ENCODE peak calls at places on chromosome 7, in eight cellular contexts. B is thyroid gland; D is CD4-positive, CD25-positive, alpha-beta regulatory T cell; I is cardiac muscle cell; R is endodermal cell; Y is CD4-positive, alpha-beta memory T cell; W is psoas muscle; M is heart left ventricle. Z is an unnamed sample.

GRCh38 chr7:142795339-142795863 is 24.6 kb downstream of the PRSS2 start:
- DNase-seq in B (no peak), R (peak; percentile 83), Y (peak; percentile 70), W (no peak), D (peak; percentile 62), I (no peak), M (no peak), Z (no peak)

GRCh38 chr7:1263391-1263951 is 30.8 kb downstream of the UNCX start:
- DNase-seq in B (no peak), I (no peak), W (peak; percentile 3), M (no peak), Y (no peak), D (no peak), R (no peak), Z (no peak)

GRCh38 chr7:88111136-88111748 is 108.6 kb downstream of the SRI start:
- DNase-seq in M (no peak), R (no peak), I (peak; percentile 21), Y (peak; percentile 26), W (no peak), D (no peak), B (no peak), Z (no peak)

GRCh38 chr7:140655511-140656408 is 15.1 kb upstream of the DENND2A start:
- DNase-seq in Y (no peak), R (no peak), M (no peak), I (no peak), W (no peak), D (no peak), B (no peak), Z (no peak)

GRCh38 chr7:132509667-132510066 is 66.6 kb downstream of the PLXNA4 start:
- DNase-seq in W (no peak), B (no peak), R (no peak), Y (no peak), I (no peak), D (no peak), M (no peak), Z (no peak)

GRCh38 chr7:57354195-57354594 is 95.8 kb upstream of the ZNF716 start:
- DNase-seq in R (no peak), Y (no peak), D (no peak), B (no peak), W (no peak), M (no peak), I (no peak), Z (no peak)

GRCh38 chr7:77649950-77650349 is 46.3 kb upstream of the RSBN1L start:
- DNase-seq in R (no peak), W (no peak), M (no peak), Y (no peak), D (no peak), B (no peak), I (peak; percentile 23), Z (no peak)

GRCh38 chr7:27689045-27689877 is 26.6 kb upstream of the HIBADH start:
- DNase-seq in D (no peak), M (no peak), I (peak; percentile 5), R (peak; percentile 80), B (no peak), W (no peak), Y (peak; percentile 2), Z (peak; percentile 43)

GRCh38 chr7:155848691-155849690 is 36.7 kb upstream of the SHH start:
- DNase-seq in I (no peak), B (no peak), W (no peak), D (no peak), R (peak; percentile 34), M (no peak), Y (no peak), Z (no peak)

GRCh38 chr7:38704751-38705150 is 73.6 kb upstream of the AMPH start:
- DNase-seq in D (no peak), M (no peak), B (no peak), Y (no peak), R (no peak), W (no peak), I (no peak), Z (no peak)

GRCh38 chr7:111743244-111743852 is 181.1 kb upstream of the IMMP2L start:
- DNase-seq in M (no peak), Y (no peak), R (no peak), I (no peak), D (no peak), B (no peak), W (no peak), Z (no peak)

GRCh38 chr7:150923191-150923590 is 54.9 kb downstream of the KCNH2 start:
- DNase-seq in D (no peak), Y (no peak), W (no peak), I (no peak), B (no peak), M (no peak), R (no peak), Z (no peak)

GRCh38 chr7:157657741-157658740 is 321.2 kb downstream of the DNAJB6 start:
- DNase-seq in B (no peak), M (no peak), Y (no peak), I (no peak), D (no peak), W (no peak), R (peak; percentile 41), Z (no peak)

GRCh38 chr7:148095066-148095465 is 495.5 kb upstream of the C7orf33 start:
- DNase-seq in D (no peak), M (no peak), R (no peak), B (peak; percentile 82), W (no peak), I (no peak), Y (no peak), Z (no peak)

GRCh38 chr7:148093375-148094166 is 497.0 kb upstream of the C7orf33 start:
- DNase-seq in D (no peak), W (no peak), Y (no peak), M (no peak), I (no peak), B (no peak), R (no peak), Z (no peak)
- H3K36me3 ChIP-seq in D (no peaks in the 10 kb centered on the region), W (no peaks in the 10 kb centered on the region), Y (no peaks in the 10 kb centered on the region), M (no peaks in the 10 kb centered on the region), I (no peaks in the 10 kb centered on the region), B (no peaks in the 10 kb centered on the region), R (no peaks in the 10 kb centered on the region), Z (no peaks in the 10 kb centered on the region)

GRCh38 chr7:10588084-10588483 is 385.6 kb upstream of the PHF14 start:
- DNase-seq in M (no peak), B (no peak), Y (no peak), R (no peak), W (no peak), D (no peak), I (no peak), Z (no peak)

GRCh38 chr7:10592604-10593003 is 381.1 kb upstream of the PHF14 start:
- DNase-seq in D (no peak), M (no peak), Y (no peak), I (no peak), R (no peak), B (no peak), W (no peak), Z (no peak)

GRCh38 chr7:10596827-10597226 is 376.8 kb upstream of the PHF14 start:
- DNase-seq in W (no peak), M (no peak), R (no peak), Y (no peak), B (no peak), I (no peak), D (no peak), Z (no peak)

DNA sequence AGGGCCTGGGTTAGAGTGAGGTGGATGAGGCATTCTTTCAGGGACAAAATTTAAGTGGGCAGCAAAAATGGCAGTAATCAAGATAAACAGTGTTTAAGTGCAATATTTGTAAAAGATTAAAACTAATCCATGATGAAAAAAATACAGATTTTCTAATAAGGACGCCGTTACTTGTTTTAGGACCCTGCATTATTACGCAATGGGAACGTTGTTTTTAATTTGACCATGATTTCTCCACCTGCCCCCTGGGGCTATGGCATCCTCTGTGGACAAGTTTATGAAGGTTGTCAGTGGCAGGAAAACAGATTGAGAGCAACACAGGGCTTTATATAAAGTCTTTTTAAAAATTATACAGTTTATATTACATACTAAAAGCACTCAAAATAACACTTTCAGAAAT is 380.6 kb upstream of the PHF14 start:
- DNase-seq in B (no peak), I (no peak), R (no peak), M (no peak), D (no peak), W (no peak), Y (no peak), Z (no peak)
- H3K4me1 ChIP-seq in B (no peaks in the 10 kb centered on the region), I (peaks cover 6% of the 10 kb centered on the region), R (no peaks in the 10 kb centered on the region), M (no peaks in the 10 kb centered on the region), D (no peaks in the 10 kb centered on the region), W (no peaks in the 10 kb centered on the region), Y (no peaks in the 10 kb centered on the region), Z (no peaks in the 10 kb centered on the region)

GRCh38 chr7:5703572-5704533 is 77.6 kb downstream of the RNF216 start:
- DNase-seq in B (no peak), Y (no peak), D (no peak), I (no peak), R (no peak), M (no peak), W (no peak), Z (no peak)

GRCh38 chr7:5705318-5705717 is 76.1 kb downstream of the RNF216 start:
- DNase-seq in I (no peak), B (no peak), Y (no peak), M (no peak), R (no peak), W (no peak), D (no peak), Z (no peak)

GRCh38 chr7:5702876-5703571 is 78.4 kb downstream of the RNF216 start:
- DNase-seq in Y (no peak), B (no peak), D (no peak), W (no peak), R (no peak), I (peak; percentile 53), M (peak; percentile 80), Z (no peak)

GRCh38 chr7:5701085-5701914 is 80.2 kb downstream of the RNF216 start:
- DNase-seq in W (no peak), Y (peak; percentile 38), M (no peak), D (peak; percentile 35), I (no peak), R (no peak), B (no peak), Z (no peak)

GRCh38 chr7:5704534-5704922 is 76.9 kb downstream of the RNF216 start:
- DNase-seq in I (peak; percentile 80), B (peak; percentile 87), R (peak; percentile 92), M (peak; percentile 83), Y (peak; percentile 75), D (peak; percentile 58), W (peak; percentile 74), Z (peak; percentile 64)
- H3K36me3 ChIP-seq in I (peaks cover 10% of the 10 kb centered on the region), B (peaks cover 6% of the 10 kb centered on the region), R (peaks cover 72% of the 10 kb centered on the region), M (peaks cover 5% of the 10 kb centered on the region), Y (peaks cover 23% of the 10 kb centered on the region), D (peaks cover 35% of the 10 kb centered on the region), W (peaks cover 56% of the 10 kb centered on the region), Z (peaks cover 4% of the 10 kb centered on the region)

GRCh38 chr7:7565018-7565680 is 1.5 kb upstream of the MIOS start:
- DNase-seq in M (no peak), B (no peak), D (no peak), R (no peak), I (no peak), Y (no peak), W (no peak), Z (no peak)
- H3K4me1 ChIP-seq in M (peaks cover 24% of the 10 kb centered on the region), B (peaks cover 33% of the 10 kb centered on the region), D (peaks cover 34% of the 10 kb centered on the region), R (peaks cover 8% of the 10 kb centered on the region), I (peaks cover 8% of the 10 kb centered on the region), Y (peaks cover 40% of the 10 kb centered on the region), W (peaks cover 30% of the 10 kb centered on the region), Z (peaks cover 34% of the 10 kb centered on the region)

GRCh38 chr7:103297837-103298179 is 573 bp downstream of the PMPCB start:
- DNase-seq in R (no peak), Y (no peak), B (no peak), W (no peak), I (no peak), M (no peak), D (no peak), Z (no peak)

GRCh38 chr7:103296901-103297836 is at the start of gene PMPCB:
- DNase-seq in D (peak; percentile 92), I (peak; percentile 94), M (peak; percentile 97), Y (peak; percentile 93), B (peak; percentile 97), R (peak; percentile 98), W (peak; percentile 96), Z (peak; percentile 94)

GRCh38 chr7:103299660-103300059 is 2.4 kb downstream of the PMPCB start:
- DNase-seq in B (no peak), R (no peak), M (no peak), I (no peak), Y (no peak), W (no peak), D (no peak), Z (no peak)
- H3K36me3 ChIP-seq in B (peaks cover 30% of the 10 kb centered on the region), R (peaks cover 57% of the 10 kb centered on the region), M (peaks cover 29% of the 10 kb centered on the region), I (peaks cover 42% of the 10 kb centered on the region), Y (peaks cover 35% of the 10 kb centered on the region), W (peaks cover 62% of the 10 kb centered on the region), D (peaks cover 53% of the 10 kb centered on the region), Z (peaks cover 2% of the 10 kb centered on the region)

Z was measured in Caco-2.